ENCODE peak calls at places on chromosomes 12 and 14, in seven cellular contexts. G, F, H, Y, W, N and Z are unnamed samples. For H3K36me3, the result is how much of the 10 kb centered on the place peaks cover.

GRCh38 chr12:130879212-130879686 is 7.4 kb downstream of the RAN start:
- DNase-seq in N (no peak), W (no peak), G (no peak), F (no peak), Y (no peak), H (no peak), Z (no peak)

GRCh38 chr14:69042309-69043006 is 63.4 kb upstream of the ACTN1 start:
- DNase-seq in W (no peak), H (no peak), F (no peak), N (no peak), Y (no peak), G (no peak), Z (no peak)

GRCh38 chr14:105064001-105064400 is 1.2 kb downstream of the GPR132 start:
- DNase-seq in H (no peak), W (no peak), Y (no peak), N (no peak), G (no peak), F (no peak), Z (no peak)

GRCh38 chr14:105413542-105413886 is 6.1 kb upstream of the MTA1 start:
- DNase-seq in H (no peak), G (no peak), N (no peak), Y (no peak), W (no peak), F (no peak), Z (no peak)

GRCh38 chr12:2856901-2857495 is at the start of gene TEX52:
- DNase-seq in Y (no peak), W (no peak), F (no peak), G (no peak), N (no peak), H (no peak), Z (no peak)

GRCh38 chr14:53525608-53526007 is 372.5 kb upstream of the DDHD1 start:
- DNase-seq in N (no peak), F (no peak), G (no peak), H (no peak), W (no peak), Y (no peak), Z (no peak)

GRCh38 chr12:12704593-12705230 is 8.7 kb upstream of the GPR19 start:
- DNase-seq in N (peak), W (peak), H (no peak), F (peak), G (peak), Y (no peak), Z (no peak)

GRCh38 chr14:34222867-34223266 is 239.2 kb downstream of the SPTSSA start:
- DNase-seq in W (no peak), N (no peak), F (no peak), Y (no peak), G (no peak), H (no peak), Z (no peak)

GRCh38 chr12:24803406-24804245 is 145.3 kb downstream of the BCAT1 start:
- DNase-seq in N (no peak), G (no peak), H (no peak), F (no peak), Y (no peak), W (no peak), Z (no peak)

GRCh38 chr12:8088574-8088973 is 6.5 kb downstream of the NECAP1 start:
- DNase-seq in W (no peak), F (no peak), Y (no peak), G (peak), N (no peak), H (no peak), Z (no peak)

GRCh38 chr12:108425238-108425795 is 86.2 kb upstream of the CMKLR1 start:
- DNase-seq in W (no peak), F (no peak), Y (no peak), H (no peak), G (no peak), N (no peak), Z (no peak)

GRCh38 chr14:67186789-67187188 is 2.5 kb upstream of the GARIN2 start:
- DNase-seq in W (peak), F (no peak), H (no peak), N (no peak), G (no peak), Y (no peak), Z (no peak)

GRCh38 chr14:90061849-90062794 is at the start of gene KCNK13:
- DNase-seq in H (peak), F (no peak), Y (no peak), W (no peak), G (peak), N (no peak), Z (no peak)

GRCh38 chr14:20454359-20454644 is 310 bp downstream of the OSGEP start:
- DNase-seq in W (peak), Y (no peak), G (peak), F (peak), H (no peak), N (no peak), Z (no peak)

GRCh38 chr12:16453319-16453718 is 105.9 kb downstream of the MGST1 start:
- DNase-seq in W (no peak), N (no peak), G (no peak), Y (no peak), H (no peak), F (no peak), Z (no peak)

GRCh38 chr12:92927055-92927435 is 2.0 kb downstream of the EEA1 start:
- DNase-seq in H (peak), Y (no peak), G (no peak), N (no peak), W (peak), F (no peak), Z (no peak)

GRCh38 chr12:116332705-116333380 is 55.4 kb upstream of the MED13L start:
- DNase-seq in N (no peak), G (no peak), W (no peak), F (no peak), H (no peak), Y (no peak), Z (no peak)

GRCh38 chr14:91957876-91958313 is 10.4 kb upstream of the FBLN5 start:
- DNase-seq in F (no peak), N (no peak), W (no peak), H (no peak), Y (no peak), G (no peak), Z (no peak)

DNA sequence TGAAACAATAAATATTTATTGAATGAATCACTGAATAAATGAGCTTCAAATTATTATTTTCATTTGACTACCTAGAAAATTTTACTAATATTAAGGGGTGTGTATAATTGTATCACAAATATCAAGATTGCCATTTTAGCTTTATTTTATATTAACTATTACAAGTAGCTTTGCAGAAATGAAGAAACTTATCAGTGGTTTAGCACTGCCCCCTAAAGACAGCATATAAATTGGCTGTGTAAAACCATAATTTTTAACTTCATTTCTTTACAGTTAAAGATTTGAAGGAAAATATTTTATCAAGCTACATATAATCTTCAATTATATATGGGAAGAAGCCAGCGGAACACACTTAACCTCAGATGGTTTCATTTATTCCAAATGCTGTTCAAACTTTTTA is 11.4 kb downstream of the GARIN6 start:
- DNase-seq in F (no peak), G (no peak), W (no peak), H (no peak), N (no peak), Y (no peak), Z (no peak)
- TF ChIP-seq CTCF in F (no peak), G (peak), W (peak), H (no peak), N (no peak), Y (no peak), Z (no peak)

DNA sequence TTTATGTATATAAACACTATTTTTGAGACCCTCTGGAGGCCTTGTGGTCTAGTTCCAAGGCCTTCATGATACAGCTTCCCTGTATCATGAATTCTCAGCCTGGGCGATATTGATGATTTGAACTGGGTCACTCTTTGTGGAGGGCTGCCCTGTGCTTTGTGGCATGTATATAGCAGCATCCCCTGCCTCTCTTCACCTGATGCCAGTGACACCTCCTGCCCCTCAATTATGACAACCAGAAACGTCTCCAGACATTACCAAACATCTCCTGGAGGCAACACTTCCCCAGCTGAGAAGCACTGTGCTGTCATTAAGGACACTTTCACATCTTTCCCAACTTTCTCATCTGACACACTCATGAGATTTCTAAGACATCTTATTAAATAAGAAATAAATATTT is 315.4 kb downstream of the BCL11B start:
- DNase-seq in W (no peak), N (no peak), Y (no peak), H (no peak), G (no peak), F (no peak), Z (peak)
- H3K27ac ChIP-seq in W (no peak), N (no peak), Y (peak), H (peak), G (no peak), F (peak), Z (peak)

GRCh38 chr12:4786795-4787194 is 66.6 kb downstream of the GALNT8 start:
- DNase-seq in W (no peak), H (no peak), F (no peak), G (no peak), Y (no peak), N (no peak), Z (no peak)
- H3K36me3 ChIP-seq in W (under half), H (under half), F (under half), G (under half), Y (under half), N (under half), Z (under half)

GRCh38 chr14:101187816-101188570 is 284.5 kb upstream of the RTL1 start:
- DNase-seq in H (no peak), W (no peak), G (peak), Y (no peak), N (peak), F (peak), Z (peak)
- TF ChIP-seq CTCF in H (no peak), W (no peak), G (no peak), Y (no peak), N (no peak), F (no peak), Z (no peak)

GRCh38 chr12:98820005-98820404 is 174.9 kb downstream of the APAF1 start:
- DNase-seq in Y (no peak), H (no peak), N (no peak), G (no peak), W (no peak), F (no peak), Z (no peak)

GRCh38 chr12:98821232-98821631 is 176.1 kb downstream of the APAF1 start:
- DNase-seq in N (no peak), H (no peak), Y (no peak), W (no peak), G (no peak), F (no peak), Z (no peak)

GRCh38 chr12:98823012-98823411 is 177.9 kb downstream of the APAF1 start:
- DNase-seq in H (no peak), Y (no peak), G (no peak), N (no peak), W (no peak), F (no peak), Z (no peak)

GRCh38 chr12:98817779-98818178 is 172.7 kb downstream of the APAF1 start:
- DNase-seq in G (no peak), H (no peak), F (no peak), W (no peak), N (no peak), Y (no peak), Z (no peak)

DNA sequence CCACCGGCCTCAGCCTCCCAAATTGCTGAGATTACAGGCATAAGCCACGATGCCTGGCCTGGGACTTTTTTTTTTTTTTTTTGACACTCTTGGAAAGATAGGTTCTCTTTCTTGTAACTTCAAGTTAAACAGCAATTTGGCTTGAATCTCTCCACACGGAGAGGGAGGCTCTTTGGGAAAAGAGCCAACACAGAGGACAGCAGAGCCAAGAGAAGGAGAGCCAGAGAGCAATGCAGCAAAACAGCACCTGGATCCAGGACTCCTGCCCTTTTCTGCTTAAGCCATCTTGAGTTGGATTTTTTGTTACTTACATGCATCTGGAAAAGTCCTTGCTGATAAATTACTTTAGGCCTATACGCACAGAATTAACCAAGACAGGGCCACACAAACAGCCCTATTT is 176.8 kb downstream of the APAF1 start:
- DNase-seq in F (no peak), H (no peak), W (no peak), Y (no peak), N (peak), G (no peak), Z (no peak)
- H3K27ac ChIP-seq in F (no peak), H (no peak), W (no peak), Y (no peak), N (no peak), G (no peak), Z (no peak)

GRCh38 chr12:122473543-122474323 is 27.0 kb downstream of the ZCCHC8 start:
- DNase-seq in F (peak), G (no peak), H (no peak), Y (no peak), N (peak), W (peak), Z (peak)

GRCh38 chr12:122471324-122472226 is 29.2 kb downstream of the ZCCHC8 start:
- DNase-seq in Y (no peak), F (no peak), H (no peak), G (no peak), N (no peak), W (peak), Z (peak)

GRCh38 chr12:122474324-122474716 is 26.4 kb downstream of the ZCCHC8 start:
- DNase-seq in Y (no peak), N (no peak), W (no peak), H (no peak), G (no peak), F (no peak), Z (peak)
- H3K36me3 ChIP-seq in Y (half or more), N (under half), W (under half), H (half or more), G (under half), F (under half), Z (half or more)

GRCh38 chr14:60643443-60644402 is 5.6 kb downstream of the SIX1 start:
- DNase-seq in G (no peak), Y (no peak), N (no peak), H (no peak), W (peak), F (no peak), Z (no peak)
- TF ChIP-seq CTCF in G (no peak), Y (no peak), N (no peak), H (no peak), W (no peak), F (no peak), Z (no peak)

DNA sequence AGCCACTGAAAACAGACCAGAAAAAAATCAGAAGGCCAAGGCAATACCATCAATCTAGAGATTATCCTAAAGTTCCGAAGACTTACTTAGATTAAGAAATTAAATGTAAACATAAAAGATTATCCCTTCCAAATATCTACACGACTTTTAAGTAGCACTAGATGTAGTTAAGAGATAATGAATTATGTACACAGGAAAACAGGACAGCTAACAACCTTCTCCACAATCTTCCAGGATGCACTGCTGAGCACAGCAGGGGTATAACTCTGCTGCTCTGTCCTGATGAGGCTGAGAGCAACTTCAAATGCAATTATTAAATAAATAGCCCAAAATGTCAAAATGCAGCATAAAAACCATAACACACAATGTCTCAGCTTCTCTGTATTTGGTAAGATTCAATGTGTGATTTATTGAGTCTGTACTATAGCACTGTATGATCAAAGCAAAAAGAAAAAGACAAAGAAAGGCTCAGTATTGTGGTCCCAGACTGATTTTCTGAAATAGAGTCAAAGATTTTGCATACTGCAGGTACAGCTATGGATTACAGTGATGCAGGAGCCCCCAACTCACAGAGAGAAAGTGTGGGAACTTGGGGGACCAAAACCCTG is 56.9 kb downstream of the TMTC1 start:
- DNase-seq in F (no peak), W (no peak), N (no peak), G (no peak), Y (no peak), H (no peak), Z (no peak)
- H3K27ac ChIP-seq in F (peak), W (no peak), N (no peak), G (no peak), Y (no peak), H (no peak), Z (peak)